ENCODE peak calls at places on chromosome 1, in nine cellular contexts. One of them, this sample, is unnamed.

GRCh38 chr1:21604208-21604957 is 64.8 kb downstream of the RAP1GAP start:
- DNase-seq in RWPE1: no peak
- DNase-seq in SK-N-SH: no peak
- DNase-seq in activated naive CD8-positive, alpha-beta T cell treated with anti-CD3 and anti-CD28 coated beads, Interleukin-2, amount 50 U/mL, for 24 hours: no peak
- DNase-seq in ELF-1: peak
- DNase-seq in A172: peak
- DNase-seq in hippocampal formation: no peak
- DNase-seq in colonic mucosa: no peak
- DNase-seq in stimulated activated CD4-positive, alpha-beta T cell treated with anti-CD3 and anti-CD28 coated beads, Interleukin-4, amount 100 ng/mL, for 48 hours: no peak
- DNase-seq in this sample: no peak

GRCh38 chr1:94298861-94299260 is 61.5 kb upstream of the ARHGAP29 start:
- DNase-seq in A172: no peak
- DNase-seq in hippocampal formation: no peak
- DNase-seq in ELF-1: no peak
- DNase-seq in stimulated activated CD4-positive, alpha-beta T cell treated with anti-CD3 and anti-CD28 coated beads, Interleukin-4, amount 100 ng/mL, for 48 hours: no peak
- DNase-seq in SK-N-SH: no peak
- DNase-seq in RWPE1: no peak
- DNase-seq in colonic mucosa: no peak
- DNase-seq in activated naive CD8-positive, alpha-beta T cell treated with anti-CD3 and anti-CD28 coated beads, Interleukin-2, amount 50 U/mL, for 24 hours: no peak
- DNase-seq in this sample: no peak

GRCh38 chr1:183652107-183652506 is 1.0 kb downstream of the APOBEC4 start:
- DNase-seq in hippocampal formation: no peak
- DNase-seq in colonic mucosa: no peak
- DNase-seq in activated naive CD8-positive, alpha-beta T cell treated with anti-CD3 and anti-CD28 coated beads, Interleukin-2, amount 50 U/mL, for 24 hours: no peak
- DNase-seq in RWPE1: no peak
- DNase-seq in A172: no peak
- DNase-seq in ELF-1: no peak
- DNase-seq in SK-N-SH: no peak
- DNase-seq in stimulated activated CD4-positive, alpha-beta T cell treated with anti-CD3 and anti-CD28 coated beads, Interleukin-4, amount 100 ng/mL, for 48 hours: no peak
- DNase-seq in this sample: no peak

GRCh38 chr1:225691861-225692516 is 39.1 kb upstream of the ENAH start:
- DNase-seq in colonic mucosa: no peak
- DNase-seq in SK-N-SH: no peak
- DNase-seq in activated naive CD8-positive, alpha-beta T cell treated with anti-CD3 and anti-CD28 coated beads, Interleukin-2, amount 50 U/mL, for 24 hours: no peak
- DNase-seq in hippocampal formation: no peak
- DNase-seq in RWPE1: no peak
- DNase-seq in ELF-1: no peak
- DNase-seq in A172: peak
- DNase-seq in stimulated activated CD4-positive, alpha-beta T cell treated with anti-CD3 and anti-CD28 coated beads, Interleukin-4, amount 100 ng/mL, for 48 hours: no peak
- DNase-seq in this sample: no peak

GRCh38 chr1:39170731-39171375 is 33.6 kb upstream of the MACF1 start:
- DNase-seq in stimulated activated CD4-positive, alpha-beta T cell treated with anti-CD3 and anti-CD28 coated beads, Interleukin-4, amount 100 ng/mL, for 48 hours: no peak
- DNase-seq in activated naive CD8-positive, alpha-beta T cell treated with anti-CD3 and anti-CD28 coated beads, Interleukin-2, amount 50 U/mL, for 24 hours: no peak
- DNase-seq in colonic mucosa: no peak
- DNase-seq in hippocampal formation: no peak
- DNase-seq in RWPE1: no peak
- DNase-seq in A172: no peak
- DNase-seq in SK-N-SH: peak
- DNase-seq in ELF-1: peak
- DNase-seq in this sample: no peak

GRCh38 chr1:156510709-156511108 is 10.1 kb upstream of the MEF2D start:
- DNase-seq in stimulated activated CD4-positive, alpha-beta T cell treated with anti-CD3 and anti-CD28 coated beads, Interleukin-4, amount 100 ng/mL, for 48 hours: no peak
- DNase-seq in ELF-1: no peak
- DNase-seq in colonic mucosa: peak
- DNase-seq in A172: no peak
- DNase-seq in RWPE1: no peak
- DNase-seq in hippocampal formation: peak
- DNase-seq in SK-N-SH: no peak
- DNase-seq in activated naive CD8-positive, alpha-beta T cell treated with anti-CD3 and anti-CD28 coated beads, Interleukin-2, amount 50 U/mL, for 24 hours: no peak
- DNase-seq in this sample: no peak

GRCh38 chr1:174998569-174999215 is 1.1 kb upstream of the CACYBP start:
- DNase-seq in RWPE1: peak
- DNase-seq in activated naive CD8-positive, alpha-beta T cell treated with anti-CD3 and anti-CD28 coated beads, Interleukin-2, amount 50 U/mL, for 24 hours: peak
- DNase-seq in hippocampal formation: no peak
- DNase-seq in colonic mucosa: peak
- DNase-seq in SK-N-SH: peak
- DNase-seq in A172: peak
- DNase-seq in ELF-1: peak
- DNase-seq in stimulated activated CD4-positive, alpha-beta T cell treated with anti-CD3 and anti-CD28 coated beads, Interleukin-4, amount 100 ng/mL, for 48 hours: no peak
- DNase-seq in this sample: peak

GRCh38 chr1:83828456-83828855 is 170.5 kb downstream of the TTLL7 start:
- DNase-seq in A172: no peak
- DNase-seq in stimulated activated CD4-positive, alpha-beta T cell treated with anti-CD3 and anti-CD28 coated beads, Interleukin-4, amount 100 ng/mL, for 48 hours: no peak
- DNase-seq in SK-N-SH: no peak
- DNase-seq in activated naive CD8-positive, alpha-beta T cell treated with anti-CD3 and anti-CD28 coated beads, Interleukin-2, amount 50 U/mL, for 24 hours: no peak
- DNase-seq in hippocampal formation: no peak
- DNase-seq in colonic mucosa: no peak
- DNase-seq in RWPE1: no peak
- DNase-seq in ELF-1: no peak
- DNase-seq in this sample: no peak

GRCh38 chr1:206588492-206588891 is 23.8 kb downstream of the EIF2D start:
- DNase-seq in RWPE1: no peak
- DNase-seq in ELF-1: no peak
- DNase-seq in A172: no peak
- DNase-seq in colonic mucosa: no peak
- DNase-seq in SK-N-SH: no peak
- DNase-seq in hippocampal formation: no peak
- DNase-seq in stimulated activated CD4-positive, alpha-beta T cell treated with anti-CD3 and anti-CD28 coated beads, Interleukin-4, amount 100 ng/mL, for 48 hours: no peak
- DNase-seq in activated naive CD8-positive, alpha-beta T cell treated with anti-CD3 and anti-CD28 coated beads, Interleukin-2, amount 50 U/mL, for 24 hours: no peak
- DNase-seq in this sample: no peak

GRCh38 chr1:229940689-229941088 is 126.3 kb upstream of the GALNT2 start:
- DNase-seq in RWPE1: no peak
- DNase-seq in activated naive CD8-positive, alpha-beta T cell treated with anti-CD3 and anti-CD28 coated beads, Interleukin-2, amount 50 U/mL, for 24 hours: no peak
- DNase-seq in A172: peak
- DNase-seq in SK-N-SH: no peak
- DNase-seq in stimulated activated CD4-positive, alpha-beta T cell treated with anti-CD3 and anti-CD28 coated beads, Interleukin-4, amount 100 ng/mL, for 48 hours: no peak
- DNase-seq in ELF-1: no peak
- DNase-seq in hippocampal formation: no peak
- DNase-seq in colonic mucosa: no peak
- DNase-seq in this sample: no peak

GRCh38 chr1:174818951-174819350 is 180.8 kb upstream of the CACYBP start:
- DNase-seq in colonic mucosa: no peak
- DNase-seq in A172: peak
- DNase-seq in ELF-1: no peak
- DNase-seq in stimulated activated CD4-positive, alpha-beta T cell treated with anti-CD3 and anti-CD28 coated beads, Interleukin-4, amount 100 ng/mL, for 48 hours: no peak
- DNase-seq in hippocampal formation: no peak
- DNase-seq in RWPE1: peak
- DNase-seq in activated naive CD8-positive, alpha-beta T cell treated with anti-CD3 and anti-CD28 coated beads, Interleukin-2, amount 50 U/mL, for 24 hours: no peak
- DNase-seq in SK-N-SH: no peak
- DNase-seq in this sample: no peak

GRCh38 chr1:9884805-9885204 is 25.3 kb downstream of the CTNNBIP1 start:
- DNase-seq in activated naive CD8-positive, alpha-beta T cell treated with anti-CD3 and anti-CD28 coated beads, Interleukin-2, amount 50 U/mL, for 24 hours: no peak
- DNase-seq in ELF-1: no peak
- DNase-seq in colonic mucosa: no peak
- DNase-seq in hippocampal formation: no peak
- DNase-seq in SK-N-SH: no peak
- DNase-seq in A172: no peak
- DNase-seq in stimulated activated CD4-positive, alpha-beta T cell treated with anti-CD3 and anti-CD28 coated beads, Interleukin-4, amount 100 ng/mL, for 48 hours: no peak
- DNase-seq in RWPE1: no peak
- DNase-seq in this sample: no peak

GRCh38 chr1:225746361-225747179 is 31.1 kb upstream of the SRP9 start:
- DNase-seq in hippocampal formation: peak
- DNase-seq in RWPE1: peak
- DNase-seq in A172: peak
- DNase-seq in ELF-1: peak
- DNase-seq in stimulated activated CD4-positive, alpha-beta T cell treated with anti-CD3 and anti-CD28 coated beads, Interleukin-4, amount 100 ng/mL, for 48 hours: no peak
- DNase-seq in SK-N-SH: no peak
- DNase-seq in colonic mucosa: peak
- DNase-seq in activated naive CD8-positive, alpha-beta T cell treated with anti-CD3 and anti-CD28 coated beads, Interleukin-2, amount 50 U/mL, for 24 hours: no peak
- DNase-seq in this sample: peak

GRCh38 chr1:32755810-32756159 is 53.2 kb upstream of the SYNC start:
- DNase-seq in ELF-1: peak
- DNase-seq in SK-N-SH: no peak
- DNase-seq in activated naive CD8-positive, alpha-beta T cell treated with anti-CD3 and anti-CD28 coated beads, Interleukin-2, amount 50 U/mL, for 24 hours: no peak
- DNase-seq in A172: no peak
- DNase-seq in RWPE1: no peak
- DNase-seq in hippocampal formation: no peak
- DNase-seq in stimulated activated CD4-positive, alpha-beta T cell treated with anti-CD3 and anti-CD28 coated beads, Interleukin-4, amount 100 ng/mL, for 48 hours: no peak
- DNase-seq in colonic mucosa: no peak
- DNase-seq in this sample: no peak

This sample was measured in endothelial cell.